ENCODE peak calls at places on chromosomes 11 and 22, in eight cellular contexts. O is AG09309; J is brain microvascular endothelial cell; T is activated naive CD4-positive, alpha-beta T cell treated with Interleukin-2 at 50 U/mL for 16 hours; V is tibial nerve; R is H7; B is Right ventricle myocardium superior; D is upper lobe of right lung. M is an unnamed sample.

GRCh38 chr11:1480191-1480554 is 6.4 kb downstream of the MOB2 start:
- DNase-seq in V (no peak), B (no peak), D (peak), J (no peak), T (no peak), O (no peak), R (no peak), M (no peak)

GRCh38 chr22:36028646-36029405 is at the start of gene RBFOX2:
- DNase-seq in B (peak), V (peak), R (peak), O (peak), J (peak), T (peak), D (peak), M (peak)

GRCh38 chr22:46447906-46448669 is 89.3 kb downstream of the CELSR1 start:
- DNase-seq in J (no peak), D (no peak), O (no peak), R (no peak), T (no peak), V (no peak), B (no peak), M (no peak)

GRCh38 chr11:86624366-86624765 is 48.0 kb downstream of the ME3 start:
- DNase-seq in V (no peak), O (peak), J (no peak), T (no peak), D (no peak), R (no peak), B (no peak), M (no peak)

GRCh38 chr22:25452116-25452700 is 112.3 kb upstream of the GRK3 start:
- DNase-seq in R (no peak), T (no peak), V (no peak), B (no peak), D (no peak), J (no peak), O (no peak), M (no peak)

GRCh38 chr11:64009710-64010109 is 23.5 kb downstream of the OTUB1 start:
- DNase-seq in V (no peak), D (no peak), J (no peak), B (no peak), R (no peak), O (no peak), T (no peak), M (no peak)

GRCh38 chr11:61356701-61357100 is 5.0 kb downstream of the CYB561A3 start:
- DNase-seq in J (no peak), V (no peak), R (no peak), O (no peak), D (no peak), B (no peak), T (no peak), M (no peak)

GRCh38 chr22:43789452-43789851 is 22.7 kb downstream of the EFCAB6 start:
- DNase-seq in T (no peak), V (no peak), O (peak), B (peak), R (no peak), D (no peak), J (peak), M (no peak)

GRCh38 chr11:1887451-1888346 is 4.0 kb downstream of the PRR33 start:
- DNase-seq in D (peak), J (no peak), V (no peak), R (no peak), T (no peak), B (no peak), O (no peak), M (peak)

GRCh38 chr22:29727248-29727551 is 7.4 kb downstream of the CABP7 start:
- DNase-seq in V (no peak), D (peak), J (no peak), O (no peak), T (no peak), B (peak), R (peak), M (peak)

GRCh38 chr11:67292671-67293070 is 3.6 kb downstream of the ANKRD13D start:
- DNase-seq in B (no peak), J (no peak), D (no peak), T (no peak), R (no peak), O (no peak), V (no peak), M (no peak)

GRCh38 chr11:85685820-85686459 is at the start of gene CCDC89:
- DNase-seq in T (no peak), R (peak), D (peak), V (peak), O (peak), B (peak), J (peak), M (peak)

GRCh38 chr22:37021710-37022482 is 2.4 kb downstream of the MPST start:
- DNase-seq in B (peak), V (no peak), O (no peak), J (no peak), T (peak), R (peak), D (no peak), M (peak)